ENCODE peak calls at places on chromosomes 6 and 20, in five cellular contexts. One of them, this sample, is unnamed.

GRCh38 chr6:163536770-163537169 is 122.3 kb downstream of the QKI start:
- DNase-seq in activated T-helper 2 cell treated with anti-CD3 and anti-CD28 coated beads, Interferon-gamma antibody, Interleukin-2, Interleukin-4, amounts not matched to agents 10 μg/mL and 5 μg/mL and 100 μg/mL, durations not matched to agents 14 hours and 24 hours and 36 hours: no peak
- DNase-seq in activated naive CD8-positive, alpha-beta T cell treated with anti-CD3 and anti-CD28 coated beads for 36 hours: no peak
- DNase-seq in mucosa of descending colon: no peak
- DNase-seq in NCI-H1417: no peak
- DNase-seq in this sample: no peak

GRCh38 chr20:47487175-47487917 is 14.3 kb upstream of the NCOA3 start:
- DNase-seq in activated T-helper 2 cell treated with anti-CD3 and anti-CD28 coated beads, Interferon-gamma antibody, Interleukin-2, Interleukin-4, amounts not matched to agents 10 μg/mL and 5 μg/mL and 100 μg/mL, durations not matched to agents 14 hours and 24 hours and 36 hours: peak; percentile 69
- DNase-seq in activated naive CD8-positive, alpha-beta T cell treated with anti-CD3 and anti-CD28 coated beads for 36 hours: peak; percentile 70
- DNase-seq in mucosa of descending colon: no peak
- DNase-seq in NCI-H1417: no peak
- DNase-seq in this sample: no peak

GRCh38 chr6:125314019-125314581 is 12.3 kb upstream of the HDDC2 start:
- DNase-seq in activated T-helper 2 cell treated with anti-CD3 and anti-CD28 coated beads, Interferon-gamma antibody, Interleukin-2, Interleukin-4, amounts not matched to agents 10 μg/mL and 5 μg/mL and 100 μg/mL, durations not matched to agents 14 hours and 24 hours and 36 hours: no peak
- DNase-seq in activated naive CD8-positive, alpha-beta T cell treated with anti-CD3 and anti-CD28 coated beads for 36 hours: peak; percentile 22
- DNase-seq in mucosa of descending colon: no peak
- DNase-seq in NCI-H1417: peak; percentile 65
- DNase-seq in this sample: peak; percentile 44

GRCh38 chr20:51027396-51027795 is 4.5 kb upstream of the KCNG1 start:
- DNase-seq in activated T-helper 2 cell treated with anti-CD3 and anti-CD28 coated beads, Interferon-gamma antibody, Interleukin-2, Interleukin-4, amounts not matched to agents 10 μg/mL and 5 μg/mL and 100 μg/mL, durations not matched to agents 14 hours and 24 hours and 36 hours: no peak
- DNase-seq in activated naive CD8-positive, alpha-beta T cell treated with anti-CD3 and anti-CD28 coated beads for 36 hours: no peak
- DNase-seq in mucosa of descending colon: no peak
- DNase-seq in NCI-H1417: no peak
- DNase-seq in this sample: no peak

GRCh38 chr6:2939315-2940009 is 31.9 kb downstream of the SERPINB6 start:
- DNase-seq in activated T-helper 2 cell treated with anti-CD3 and anti-CD28 coated beads, Interferon-gamma antibody, Interleukin-2, Interleukin-4, amounts not matched to agents 10 μg/mL and 5 μg/mL and 100 μg/mL, durations not matched to agents 14 hours and 24 hours and 36 hours: no peak
- DNase-seq in activated naive CD8-positive, alpha-beta T cell treated with anti-CD3 and anti-CD28 coated beads for 36 hours: no peak
- DNase-seq in mucosa of descending colon: no peak
- DNase-seq in NCI-H1417: no peak
- DNase-seq in this sample: no peak

GRCh38 chr6:125142614-125143013 is 11.0 kb upstream of the TPD52L1 start:
- DNase-seq in activated T-helper 2 cell treated with anti-CD3 and anti-CD28 coated beads, Interferon-gamma antibody, Interleukin-2, Interleukin-4, amounts not matched to agents 10 μg/mL and 5 μg/mL and 100 μg/mL, durations not matched to agents 14 hours and 24 hours and 36 hours: no peak
- DNase-seq in activated naive CD8-positive, alpha-beta T cell treated with anti-CD3 and anti-CD28 coated beads for 36 hours: no peak
- DNase-seq in mucosa of descending colon: no peak
- DNase-seq in NCI-H1417: no peak
- DNase-seq in this sample: no peak

GRCh38 chr20:47925603-47926002 is 140.3 kb upstream of the SULF2 start:
- DNase-seq in activated T-helper 2 cell treated with anti-CD3 and anti-CD28 coated beads, Interferon-gamma antibody, Interleukin-2, Interleukin-4, amounts not matched to agents 10 μg/mL and 5 μg/mL and 100 μg/mL, durations not matched to agents 14 hours and 24 hours and 36 hours: no peak
- DNase-seq in activated naive CD8-positive, alpha-beta T cell treated with anti-CD3 and anti-CD28 coated beads for 36 hours: no peak
- DNase-seq in mucosa of descending colon: no peak
- DNase-seq in NCI-H1417: no peak
- DNase-seq in this sample: no peak

GRCh38 chr6:151341481-151342195 is 49.7 kb downstream of the ZBTB2 start:
- DNase-seq in activated T-helper 2 cell treated with anti-CD3 and anti-CD28 coated beads, Interferon-gamma antibody, Interleukin-2, Interleukin-4, amounts not matched to agents 10 μg/mL and 5 μg/mL and 100 μg/mL, durations not matched to agents 14 hours and 24 hours and 36 hours: no peak
- DNase-seq in activated naive CD8-positive, alpha-beta T cell treated with anti-CD3 and anti-CD28 coated beads for 36 hours: no peak
- DNase-seq in mucosa of descending colon: no peak
- DNase-seq in NCI-H1417: no peak
- DNase-seq in this sample: no peak

GRCh38 chr6:93784794-93785757 is 365.7 kb upstream of the EPHA7 start:
- DNase-seq in activated T-helper 2 cell treated with anti-CD3 and anti-CD28 coated beads, Interferon-gamma antibody, Interleukin-2, Interleukin-4, amounts not matched to agents 10 μg/mL and 5 μg/mL and 100 μg/mL, durations not matched to agents 14 hours and 24 hours and 36 hours: no peak
- DNase-seq in activated naive CD8-positive, alpha-beta T cell treated with anti-CD3 and anti-CD28 coated beads for 36 hours: no peak
- DNase-seq in mucosa of descending colon: no peak
- DNase-seq in NCI-H1417: no peak
- DNase-seq in this sample: no peak

GRCh38 chr20:52172392-52173047 is 19.1 kb downstream of the ZFP64 start:
- DNase-seq in activated T-helper 2 cell treated with anti-CD3 and anti-CD28 coated beads, Interferon-gamma antibody, Interleukin-2, Interleukin-4, amounts not matched to agents 10 μg/mL and 5 μg/mL and 100 μg/mL, durations not matched to agents 14 hours and 24 hours and 36 hours: no peak
- DNase-seq in activated naive CD8-positive, alpha-beta T cell treated with anti-CD3 and anti-CD28 coated beads for 36 hours: no peak
- DNase-seq in mucosa of descending colon: no peak
- DNase-seq in NCI-H1417: no peak
- DNase-seq in this sample: no peak

GRCh38 chr6:111201764-111202163 is 114.5 kb downstream of the SLC16A10 start:
- DNase-seq in activated T-helper 2 cell treated with anti-CD3 and anti-CD28 coated beads, Interferon-gamma antibody, Interleukin-2, Interleukin-4, amounts not matched to agents 10 μg/mL and 5 μg/mL and 100 μg/mL, durations not matched to agents 14 hours and 24 hours and 36 hours: no peak
- DNase-seq in activated naive CD8-positive, alpha-beta T cell treated with anti-CD3 and anti-CD28 coated beads for 36 hours: no peak
- DNase-seq in mucosa of descending colon: no peak
- DNase-seq in NCI-H1417: no peak
- DNase-seq in this sample: no peak

GRCh38 chr6:39444479-39445019 is 122.0 kb upstream of the KCNK16 start:
- DNase-seq in activated T-helper 2 cell treated with anti-CD3 and anti-CD28 coated beads, Interferon-gamma antibody, Interleukin-2, Interleukin-4, amounts not matched to agents 10 μg/mL and 5 μg/mL and 100 μg/mL, durations not matched to agents 14 hours and 24 hours and 36 hours: no peak
- DNase-seq in activated naive CD8-positive, alpha-beta T cell treated with anti-CD3 and anti-CD28 coated beads for 36 hours: no peak
- DNase-seq in mucosa of descending colon: no peak
- DNase-seq in NCI-H1417: no peak
- DNase-seq in this sample: no peak

GRCh38 chr20:24102290-24102689 is 113.7 kb upstream of the GGTLC1 start:
- DNase-seq in activated T-helper 2 cell treated with anti-CD3 and anti-CD28 coated beads, Interferon-gamma antibody, Interleukin-2, Interleukin-4, amounts not matched to agents 10 μg/mL and 5 μg/mL and 100 μg/mL, durations not matched to agents 14 hours and 24 hours and 36 hours: peak; percentile 16
- DNase-seq in activated naive CD8-positive, alpha-beta T cell treated with anti-CD3 and anti-CD28 coated beads for 36 hours: peak; percentile 4
- DNase-seq in mucosa of descending colon: no peak
- DNase-seq in NCI-H1417: no peak
- DNase-seq in this sample: no peak

GRCh38 chr6:122838060-122838780 is 49.2 kb downstream of the SMPDL3A start:
- DNase-seq in activated T-helper 2 cell treated with anti-CD3 and anti-CD28 coated beads, Interferon-gamma antibody, Interleukin-2, Interleukin-4, amounts not matched to agents 10 μg/mL and 5 μg/mL and 100 μg/mL, durations not matched to agents 14 hours and 24 hours and 36 hours: no peak
- DNase-seq in activated naive CD8-positive, alpha-beta T cell treated with anti-CD3 and anti-CD28 coated beads for 36 hours: no peak
- DNase-seq in mucosa of descending colon: no peak
- DNase-seq in NCI-H1417: peak; percentile 21
- DNase-seq in this sample: no peak